ENCODE peak calls at places on chromosomes 3 and 15, in five cellular contexts. One of them, this sample, is unnamed.

GRCh38 chr3:69425249-69425648 is 39.4 kb upstream of the FRMD4B start:
- DNase-seq in tibial nerve: peak
- DNase-seq in NCI-H226: peak
- DNase-seq in NCI-H774: no peak
- DNase-seq in left cardiac atrium: no peak
- DNase-seq in this sample: peak

GRCh38 chr3:157248590-157249425 is 88.9 kb upstream of the CCNL1 start:
- DNase-seq in NCI-H226: peak
- DNase-seq in tibial nerve: no peak
- DNase-seq in left cardiac atrium: no peak
- DNase-seq in NCI-H774: no peak
- DNase-seq in this sample: no peak

GRCh38 chr3:168094877-168095610 is 680 bp downstream of the GOLIM4 start:
- DNase-seq in NCI-H226: peak
- DNase-seq in NCI-H774: peak
- DNase-seq in tibial nerve: peak
- DNase-seq in left cardiac atrium: peak
- DNase-seq in this sample: no peak

GRCh38 chr3:70712449-70713082 is 400.1 kb upstream of the MDFIC2 start:
- DNase-seq in tibial nerve: no peak
- DNase-seq in left cardiac atrium: no peak
- DNase-seq in NCI-H774: no peak
- DNase-seq in NCI-H226: no peak
- DNase-seq in this sample: peak

GRCh38 chr15:88994286-88994685 is 81.1 kb upstream of the MFGE8 start:
- DNase-seq in NCI-H226: no peak
- DNase-seq in tibial nerve: no peak
- DNase-seq in NCI-H774: no peak
- DNase-seq in left cardiac atrium: no peak
- DNase-seq in this sample: no peak

GRCh38 chr3:197750396-197750831 is 731 bp downstream of the FYTTD1 start:
- DNase-seq in NCI-H226: no peak
- DNase-seq in tibial nerve: peak
- DNase-seq in NCI-H774: peak
- DNase-seq in left cardiac atrium: peak
- DNase-seq in this sample: peak

GRCh38 chr15:48367483-48367882 is 36.3 kb downstream of the DUT start:
- DNase-seq in left cardiac atrium: no peak
- DNase-seq in tibial nerve: no peak
- DNase-seq in NCI-H774: no peak
- DNase-seq in NCI-H226: peak
- DNase-seq in this sample: no peak

GRCh38 chr3:10344944-10345575 is 24.1 kb upstream of the SEC13 start:
- DNase-seq in NCI-H226: no peak
- DNase-seq in NCI-H774: no peak
- DNase-seq in tibial nerve: no peak
- DNase-seq in left cardiac atrium: no peak
- DNase-seq in this sample: no peak

GRCh38 chr3:52480768-52481715 is 14.1 kb upstream of the STAB1 start:
- DNase-seq in tibial nerve: peak
- DNase-seq in left cardiac atrium: peak
- DNase-seq in NCI-H226: no peak
- DNase-seq in NCI-H774: no peak
- DNase-seq in this sample: no peak

GRCh38 chr15:63848881-63849551 is 15.3 kb upstream of the HERC1 start:
- DNase-seq in NCI-H226: no peak
- DNase-seq in left cardiac atrium: no peak
- DNase-seq in NCI-H774: no peak
- DNase-seq in tibial nerve: no peak
- DNase-seq in this sample: no peak